ENCODE peak calls at places on chromosomes 7 and 10, in nine cellular contexts. P is CD8-positive, alpha-beta T cell; Y is kidney; B is colonic mucosa; W is uterus; S is ovary; C is cardiac muscle cell; Q is fibroblast of lung; K is A549. I is an unnamed sample. For H3K4me1, the result is how much of the 10 kb centered on the place peaks cover.

GRCh38 chr7:157009170-157009777 is 1.2 kb downstream of the MNX1 start:
- DNase-seq in P (no peak), Y (no peak), B (peak), W (no peak), S (no peak), C (no peak), Q (no peak), K (peak), I (peak)

GRCh38 chr10:92530421-92530820 is 43.5 kb downstream of the IDE start:
- DNase-seq in P (no peak), Y (no peak), B (no peak), W (no peak), S (no peak), C (peak), Q (no peak), K (no peak), I (no peak)

GRCh38 chr10:121559321-121559720 is 38.9 kb downstream of the FGFR2 start:
- DNase-seq in P (no peak), Y (no peak), B (no peak), W (no peak), S (no peak), C (no peak), Q (no peak), K (no peak), I (no peak)

GRCh38 chr7:142357953-142358520 is 100.2 kb upstream of the PRSS58 start:
- DNase-seq in P (no peak), Y (peak), B (peak), W (no peak), S (no peak), C (peak), Q (peak), K (peak), I (peak)

GRCh38 chr7:100887186-100887954 is 2.1 kb downstream of the UFSP1 start:
- DNase-seq in P (peak), Y (peak), B (peak), W (no peak), S (no peak), C (no peak), Q (no peak), K (no peak), I (peak)

GRCh38 chr10:51162002-51162401 is 87.7 kb downstream of the PRKG1 start:
- DNase-seq in P (no peak), Y (no peak), B (no peak), W (no peak), S (peak), C (peak), Q (peak), K (no peak), I (no peak)

GRCh38 chr10:75040576-75040975 is 70.9 kb upstream of the SAMD8 start:
- DNase-seq in P (no peak), Y (no peak), B (no peak), W (no peak), S (no peak), C (no peak), Q (no peak), K (no peak), I (no peak)

GRCh38 chr10:75400769-75401568 is 595 bp downstream of the ZNF503 start:
- DNase-seq in P (no peak), Y (peak), B (peak), W (peak), S (peak), C (peak), Q (peak), K (peak), I (no peak)

GRCh38 chr7:30799976-30800661 is 28.9 kb downstream of the MINDY4 start:
- DNase-seq in P (no peak), Y (no peak), B (no peak), W (no peak), S (no peak), C (no peak), Q (no peak), K (no peak), I (no peak)

GRCh38 chr7:5429857-5430611 is 6.4 kb upstream of the TNRC18 start:
- DNase-seq in P (no peak), Y (peak), B (peak), W (peak), S (peak), C (peak), Q (peak), K (no peak), I (peak)

GRCh38 chr7:69624431-69624830 is 26.2 kb downstream of the AUTS2 start:
- DNase-seq in P (no peak), Y (no peak), B (no peak), W (no peak), S (no peak), C (no peak), Q (no peak), K (no peak), I (no peak)

GRCh38 chr7:82677493-82677892 is 233.9 kb upstream of the CACNA2D1 start:
- DNase-seq in P (peak), Y (peak), B (no peak), W (no peak), S (no peak), C (peak), Q (peak), K (no peak), I (peak)

GRCh38 chr10:123643315-123643714 is 22.8 kb upstream of the GPR26 start:
- DNase-seq in P (no peak), Y (no peak), B (no peak), W (no peak), S (no peak), C (no peak), Q (no peak), K (no peak), I (no peak)

GRCh38 chr10:128775743-128776142 is 649.5 kb upstream of the MKI67 start:
- DNase-seq in P (no peak), Y (no peak), B (no peak), W (no peak), S (no peak), C (no peak), Q (no peak), K (no peak), I (no peak)

GRCh38 chr10:728603-729002 is 39.1 kb upstream of the DIP2C start:
- DNase-seq in P (no peak), Y (no peak), B (no peak), W (no peak), S (no peak), C (no peak), Q (no peak), K (no peak), I (no peak)

GRCh38 chr10:12235116-12235694 is 39.2 kb downstream of the CDC123 start:
- DNase-seq in P (no peak), Y (no peak), B (no peak), W (no peak), S (no peak), C (no peak), Q (no peak), K (no peak), I (no peak)

GRCh38 chr10:26938578-26938977 is 77.8 kb upstream of the ABI1 start:
- DNase-seq in P (no peak), Y (no peak), B (no peak), W (no peak), S (no peak), C (no peak), Q (no peak), K (no peak), I (no peak)

GRCh38 chr10:85916192-85916747 is 450.3 kb downstream of the GRID1 start:
- DNase-seq in P (no peak), Y (no peak), B (no peak), W (no peak), S (no peak), C (no peak), Q (no peak), K (no peak), I (no peak)

GRCh38 chr7:88009651-88010050 is 75.6 kb downstream of the ADAM22 start:
- DNase-seq in P (no peak), Y (no peak), B (no peak), W (no peak), S (no peak), C (no peak), Q (no peak), K (no peak), I (no peak)

GRCh38 chr10:86857097-86857825 is 100.2 kb downstream of the MMRN2 start:
- DNase-seq in P (no peak), Y (no peak), B (no peak), W (no peak), S (no peak), C (peak), Q (peak), K (no peak), I (no peak)

GRCh38 chr10:117175215-117175900 is 21.9 kb upstream of the KCNK18 start:
- DNase-seq in P (peak), Y (peak), B (peak), W (no peak), S (no peak), C (no peak), Q (no peak), K (no peak), I (peak)

DNA sequence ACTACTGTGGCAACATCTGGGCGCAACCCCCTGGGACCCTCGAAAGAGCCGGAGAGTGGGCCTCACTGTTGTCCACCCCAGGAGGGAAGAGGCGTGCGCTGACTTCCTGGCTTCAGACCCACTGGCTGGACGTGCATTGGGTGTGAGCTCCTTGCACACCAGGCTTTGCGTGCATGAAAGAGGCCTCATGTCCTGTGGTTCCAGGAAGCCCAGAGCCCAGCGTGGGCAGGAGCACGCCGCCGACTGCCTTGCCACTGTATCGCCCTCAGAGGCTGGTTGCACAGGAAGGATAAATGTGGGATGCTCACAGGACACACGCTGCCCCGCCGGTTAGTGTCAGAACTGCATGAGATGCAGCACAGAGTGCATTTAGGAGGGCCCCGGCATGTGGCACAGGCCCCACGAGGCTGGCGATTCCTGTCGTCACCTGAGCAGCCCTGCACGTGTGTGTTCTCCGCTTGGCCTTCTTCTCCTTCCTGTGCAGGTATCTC is 8.5 kb upstream of the JAKMIP3 start:
- DNase-seq in P (no peak), Y (peak), B (no peak), W (no peak), S (no peak), C (no peak), Q (no peak), K (no peak), I (no peak)
- H3K27ac ChIP-seq in P (no peak), Y (no peak), B (no peak), W (no peak), S (no peak), C (no peak), Q (no peak), K (no peak), I (no peak)

GRCh38 chr7:105655901-105656380 is 74.6 kb upstream of the EFCAB10 start:
- DNase-seq in P (no peak), Y (no peak), B (no peak), W (no peak), S (no peak), C (no peak), Q (no peak), K (no peak), I (no peak)
- H3K4me1 ChIP-seq in P (under half), Y (under half), B (under half), W (under half), S (under half), C (under half), Q (under half), K (under half), I (under half)

DNA sequence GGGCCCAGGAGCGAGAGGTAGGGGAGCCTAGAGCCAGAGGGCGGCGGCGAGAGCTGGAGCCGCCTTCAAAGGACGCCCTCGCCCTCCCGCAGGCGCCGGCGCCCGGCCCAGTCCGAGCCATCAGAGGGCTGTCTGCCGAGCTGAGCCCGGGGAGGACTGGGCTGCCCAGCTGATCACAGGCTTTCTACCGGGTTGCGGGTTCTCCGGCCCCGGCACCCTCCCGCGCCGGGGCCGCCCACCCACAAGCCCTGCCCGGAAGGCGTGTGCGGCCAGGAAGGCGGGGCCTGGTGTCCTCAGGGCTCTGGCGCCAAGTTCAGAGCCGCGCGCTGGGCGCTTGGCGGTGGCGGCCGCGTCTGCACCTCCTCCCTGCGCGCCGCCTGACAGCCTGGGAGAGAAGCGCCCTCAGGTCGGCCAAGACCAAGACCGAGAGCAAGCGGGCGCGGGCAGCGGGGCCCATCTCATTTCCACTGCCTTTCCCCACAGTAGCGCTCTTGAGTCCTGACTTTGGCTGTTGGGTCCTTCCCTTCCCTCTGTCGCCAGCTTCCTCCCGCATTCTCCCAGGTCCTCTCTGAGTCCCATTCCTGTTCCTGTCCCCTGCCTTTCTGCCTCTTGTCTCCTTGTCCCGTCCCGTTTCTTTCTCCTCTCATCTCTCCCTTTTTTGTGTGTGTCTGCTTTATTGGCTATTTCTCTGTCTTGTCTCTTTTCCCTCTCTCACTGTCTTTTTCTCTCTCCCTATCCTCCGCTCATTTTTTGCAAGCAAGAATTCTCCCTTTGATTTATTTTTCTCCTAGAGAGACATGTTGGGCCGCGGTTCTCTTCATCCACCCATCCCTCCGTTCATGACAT is 60.6 kb upstream of the MSMB start:
- DNase-seq in P (peak), Y (peak), B (peak), W (peak), S (no peak), C (peak), Q (peak), K (peak), I (peak)
- TF ChIP-seq CTCF in P (no peak), Y (no peak), B (no peak), W (peak), S (no peak), C (no peak), Q (no peak), K (no peak), I (peak)

GRCh38 chr7:141312395-141312794 is 238.5 kb downstream of the TMEM178B start:
- DNase-seq in P (no peak), Y (no peak), B (no peak), W (no peak), S (no peak), C (no peak), Q (no peak), K (no peak), I (no peak)
- H3K27ac ChIP-seq in P (no peak), Y (no peak), B (no peak), W (no peak), S (no peak), C (no peak), Q (no peak), K (no peak), I (no peak)

DNA sequence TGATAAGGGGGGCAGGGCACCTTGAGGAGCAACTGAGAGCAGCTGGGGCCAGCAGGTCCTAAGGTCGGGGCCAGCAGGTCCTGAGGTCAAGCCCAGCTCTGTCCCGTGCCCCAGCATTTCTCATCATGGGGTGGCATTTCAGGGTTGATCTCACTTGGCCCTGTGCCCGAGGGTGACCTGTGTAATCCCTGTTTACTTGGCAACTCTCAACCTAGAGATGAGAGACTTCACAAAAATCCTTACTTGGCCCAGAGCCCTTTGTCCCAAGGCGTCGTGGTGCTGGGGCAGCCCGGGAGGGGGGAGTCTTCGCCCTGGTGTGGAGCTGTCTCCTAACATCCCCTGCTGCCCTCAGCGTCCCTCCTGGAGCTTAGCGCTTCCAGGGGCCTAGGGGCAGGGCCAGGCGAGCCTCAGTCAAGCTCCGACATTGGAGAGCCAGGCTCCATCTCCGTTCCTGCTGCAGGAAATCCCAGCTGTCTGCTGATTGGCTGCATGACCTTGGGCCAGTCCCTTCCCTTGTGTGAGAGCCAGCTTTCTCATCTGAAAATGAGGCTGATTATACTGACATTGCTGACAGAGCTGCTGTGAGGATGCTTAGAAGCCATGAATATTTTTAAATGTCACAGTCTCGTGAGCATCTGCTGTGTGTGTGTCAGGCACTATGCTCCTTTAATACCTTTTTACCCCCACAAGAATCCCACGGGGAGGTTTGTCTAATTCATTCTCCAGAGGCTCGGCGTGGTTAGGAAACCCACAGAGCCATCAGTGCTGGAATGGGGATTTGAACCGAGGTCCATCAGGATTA is 94.3 kb downstream of the ZMIZ1 start:
- DNase-seq in P (no peak), Y (no peak), B (no peak), W (no peak), S (no peak), C (no peak), Q (no peak), K (peak), I (no peak)
- H3K4me1 ChIP-seq in P (under half), Y (half or more), B (under half), W (under half), S (half or more), C (half or more), Q (under half), K (half or more), I (under half)

DNA sequence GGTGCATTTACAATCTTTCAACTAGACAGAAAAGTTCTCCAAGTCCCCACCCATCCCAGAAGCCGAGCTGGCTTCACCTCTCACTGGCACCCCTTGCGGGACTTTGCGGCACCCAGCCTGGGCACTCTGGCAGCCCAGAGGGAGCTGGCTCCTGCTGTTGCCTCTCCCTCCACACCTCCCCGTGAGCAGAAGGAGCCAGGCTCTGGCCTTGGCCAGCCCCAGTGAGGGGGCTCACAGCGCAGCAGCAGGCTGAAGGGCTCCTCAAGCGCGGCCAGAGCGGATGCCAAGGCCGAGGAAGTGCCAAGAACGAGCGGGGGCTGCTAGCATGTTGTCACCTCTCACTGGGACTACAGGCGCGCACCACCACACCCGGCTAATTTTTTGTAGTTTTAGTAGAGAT is 369.7 kb upstream of the POT1 start:
- DNase-seq in P (no peak), Y (peak), B (no peak), W (no peak), S (no peak), C (no peak), Q (no peak), K (no peak), I (no peak)
- TF ChIP-seq CTCF in P (no peak), Y (no peak), B (no peak), W (no peak), S (no peak), C (no peak), Q (no peak), K (no peak), I (no peak)

GRCh38 chr10:116067825-116068224 is 205.2 kb downstream of the GFRA1 start:
- DNase-seq in P (no peak), Y (no peak), B (no peak), W (no peak), S (no peak), C (no peak), Q (no peak), K (no peak), I (no peak)
- H3K27ac ChIP-seq in P (no peak), Y (no peak), B (no peak), W (no peak), S (no peak), C (no peak), Q (no peak), K (no peak), I (no peak)

GRCh38 chr10:71762324-71762723 is 11.0 kb downstream of the VSIR start:
- DNase-seq in P (no peak), Y (no peak), B (no peak), W (no peak), S (no peak), C (no peak), Q (no peak), K (no peak), I (no peak)
- H3K4me1 ChIP-seq in P (half or more), Y (under half), B (under half), W (under half), S (under half), C (under half), Q (under half), K (half or more), I (under half)

I was measured in Peyer's patch.